ENCODE peak calls at places on chromosomes 5 and 9, in nine cellular contexts. R, F, W, J, M, Y, G, K and T are unnamed samples.
A peak's percentile ranks its signal among the peaks of the same experiment; 100 is the strongest.

GRCh38 chr9:23820731-23821399 is 5.2 kb downstream of the ELAVL2 start:
- DNase-seq in R (no peak), F (peak; percentile 58), W (no peak), J (no peak), M (no peak), Y (no peak), G (no peak), K (no peak), T (no peak)

GRCh38 chr5:18078157-18078556 is 443.9 kb downstream of the TAF11L14 start:
- DNase-seq in R (no peak), F (no peak), W (no peak), J (no peak), M (no peak), Y (no peak), G (no peak), K (no peak), T (no peak)

GRCh38 chr9:4887556-4887955 is 94.8 kb downstream of the RCL1 start:
- DNase-seq in R (no peak), F (peak; percentile 83), W (no peak), J (no peak), M (no peak), Y (no peak), G (no peak), K (no peak), T (no peak)

GRCh38 chr5:88675758-88676636 is 207.0 kb downstream of the MEF2C start:
- DNase-seq in R (no peak), F (peak; percentile 51), W (no peak), J (no peak), M (peak; percentile 71), Y (no peak), G (no peak), K (no peak), T (no peak)

GRCh38 chr5:88746438-88746882 is 136.5 kb downstream of the MEF2C start:
- DNase-seq in R (no peak), F (no peak), W (no peak), J (no peak), M (peak; percentile 14), Y (no peak), G (no peak), K (no peak), T (no peak)

GRCh38 chr5:99034336-99034735 is 105.5 kb upstream of the CHD1 start:
- DNase-seq in R (peak; percentile 68), F (no peak), W (no peak), J (no peak), M (no peak), Y (no peak), G (no peak), K (no peak), T (no peak)

GRCh38 chr9:124873664-124874063 is 11.7 kb downstream of the ARPC5L start:
- DNase-seq in R (no peak), F (peak; percentile 65), W (no peak), J (no peak), M (no peak), Y (no peak), G (no peak), K (no peak), T (no peak)

GRCh38 chr9:34267660-34268059 is 61.4 kb downstream of the KIF24 start:
- DNase-seq in R (no peak), F (no peak), W (no peak), J (no peak), M (no peak), Y (no peak), G (no peak), K (no peak), T (no peak)

GRCh38 chr5:31492824-31493223 is 39.1 kb downstream of the DROSHA start:
- DNase-seq in R (peak; percentile 55), F (peak; percentile 26), W (no peak), J (no peak), M (no peak), Y (no peak), G (no peak), K (peak; percentile 77), T (no peak)

GRCh38 chr5:33824516-33825195 is 67.1 kb downstream of the ADAMTS12 start:
- DNase-seq in R (peak; percentile 83), F (no peak), W (no peak), J (no peak), M (no peak), Y (no peak), G (no peak), K (no peak), T (no peak)

GRCh38 chr9:99778308-99778707 is 43.4 kb upstream of the NR4A3 start:
- DNase-seq in R (peak; percentile 94), F (peak; percentile 84), W (no peak), J (no peak), M (no peak), Y (no peak), G (peak; percentile 5), K (peak; percentile 8), T (no peak)

GRCh38 chr9:129624168-129624759 is 1.7 kb upstream of the NTMT1 start:
- DNase-seq in R (no peak), F (peak; percentile 59), W (peak; percentile 60), J (no peak), M (peak; percentile 63), Y (no peak), G (peak; percentile 73), K (no peak), T (peak; percentile 74)

GRCh38 chr5:107129051-107129450 is 541.7 kb downstream of the EFNA5 start:
- DNase-seq in R (peak; percentile 87), F (no peak), W (no peak), J (no peak), M (no peak), Y (no peak), G (no peak), K (no peak), T (no peak)

GRCh38 chr5:98921947-98922508 is 6.8 kb downstream of the CHD1 start:
- DNase-seq in R (no peak), F (no peak), W (no peak), J (no peak), M (no peak), Y (no peak), G (no peak), K (no peak), T (no peak)

GRCh38 chr5:56108212-56108611 is 113.4 kb upstream of the IL6ST start:
- DNase-seq in R (no peak), F (no peak), W (no peak), J (no peak), M (no peak), Y (no peak), G (no peak), K (peak; percentile 84), T (no peak)

GRCh38 chr5:144206136-144206535 is 35.5 kb downstream of the KCTD16 start:
- DNase-seq in R (no peak), F (no peak), W (no peak), J (no peak), M (no peak), Y (no peak), G (peak; percentile 16), K (no peak), T (no peak)